ENCODE peak calls at places on chromosome 16, in six cellular contexts. K, Z, C, P, D and U are unnamed samples.

GRCh38 chr16:56347670-56348069 is 77.7 kb downstream of the AMFR start:
- DNase-seq in C (no peak), D (no peak), Z (no peak), P (no peak), K (no peak), U (no peak)

GRCh38 chr16:77618011-77618410 is 104.3 kb upstream of the NUDT7 start:
- DNase-seq in K (no peak), C (peak), Z (no peak), P (no peak), D (no peak), U (no peak)

GRCh38 chr16:3819741-3820724 is 60.5 kb downstream of the CREBBP start:
- DNase-seq in K (no peak), D (no peak), C (peak), P (no peak), Z (peak), U (no peak)

GRCh38 chr16:48317614-48318013 is 67.6 kb downstream of the SIAH1 start:
- DNase-seq in D (no peak), P (no peak), K (no peak), C (peak), Z (peak), U (no peak)

GRCh38 chr16:19892902-19893301 is 8.3 kb upstream of the GPRC5B start:
- DNase-seq in P (no peak), C (no peak), K (no peak), D (no peak), Z (no peak), U (no peak)

GRCh38 chr16:84484579-84485254 is 19.7 kb downstream of the MEAK7 start:
- DNase-seq in D (no peak), Z (peak), K (peak), P (peak), C (peak), U (peak)

GRCh38 chr16:721765-722481 is 977 bp downstream of the ANTKMT start:
- DNase-seq in Z (no peak), C (no peak), P (no peak), K (no peak), D (no peak), U (no peak)

GRCh38 chr16:1055557-1055924 is 17.0 kb upstream of the SSTR5 start:
- DNase-seq in Z (no peak), C (no peak), K (no peak), D (no peak), P (no peak), U (no peak)

GRCh38 chr16:74567901-74568300 is 39.0 kb downstream of the GLG1 start:
- DNase-seq in K (no peak), Z (no peak), C (no peak), D (no peak), P (no peak), U (no peak)

GRCh38 chr16:12229759-12230594 is 253.4 kb downstream of the SNX29 start:
- DNase-seq in D (no peak), P (no peak), K (no peak), Z (no peak), C (peak), U (no peak)

GRCh38 chr16:86812363-86812970 is 234.1 kb downstream of the FOXL1 start:
- DNase-seq in C (no peak), Z (no peak), P (no peak), K (no peak), D (no peak), U (no peak)

GRCh38 chr16:55913717-55914116 is 38.5 kb upstream of the CES5A start:
- DNase-seq in Z (no peak), K (no peak), D (no peak), C (no peak), P (no peak), U (no peak)

GRCh38 chr16:23400387-23400930 is 52.5 kb downstream of the COG7 start:
- DNase-seq in P (no peak), D (no peak), Z (no peak), K (no peak), C (no peak), U (no peak)

GRCh38 chr16:2008631-2009301 is 855 bp downstream of the ZNF598 start:
- DNase-seq in D (no peak), C (peak), P (no peak), K (no peak), Z (no peak), U (no peak)

GRCh38 chr16:5015887-5016286 is 17.8 kb downstream of the NAGPA start:
- DNase-seq in P (no peak), K (no peak), D (no peak), Z (no peak), C (no peak), U (no peak)

GRCh38 chr16:78196527-78196926 is 97.1 kb downstream of the WWOX start:
- DNase-seq in D (no peak), C (no peak), K (no peak), P (no peak), Z (no peak), U (no peak)

DNA sequence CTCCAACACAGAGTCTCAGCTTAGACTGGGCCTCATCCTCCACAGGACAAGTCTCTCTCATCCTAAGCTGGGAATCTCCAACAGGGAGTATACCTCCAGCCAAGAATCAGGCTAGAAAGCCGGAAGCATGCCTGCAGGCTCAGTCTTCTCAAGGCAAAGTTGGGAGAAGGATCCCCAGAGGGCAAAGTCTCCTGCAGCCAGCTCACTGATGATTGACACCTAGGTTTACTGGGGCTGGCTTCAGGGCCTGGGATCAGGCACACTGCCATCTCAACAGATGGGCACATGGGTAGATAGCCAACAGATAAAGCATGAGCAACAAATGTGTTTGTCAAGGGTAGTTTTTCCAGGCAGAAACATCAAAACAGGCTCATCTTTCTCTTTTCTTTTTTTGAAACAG is 56.1 kb upstream of the TOX3 start:
- DNase-seq in K (no peak), D (peak), Z (no peak), C (no peak), P (no peak), U (no peak)
- TF ChIP-seq CTCF in K (no peak), D (no peak), Z (no peak), C (no peak), P (no peak), U (no peak)

GRCh38 chr16:50607447-50607846 is 59.3 kb downstream of the NKD1 start:
- DNase-seq in D (no peak), P (no peak), K (no peak), C (no peak), Z (no peak), U (no peak)

GRCh38 chr16:50607051-50607431 is 58.8 kb downstream of the NKD1 start:
- DNase-seq in C (no peak), D (no peak), K (no peak), P (peak), Z (no peak), U (no peak)

GRCh38 chr16:50606431-50607050 is 58.3 kb downstream of the NKD1 start:
- DNase-seq in D (no peak), P (peak), K (no peak), Z (no peak), C (no peak), U (no peak)

GRCh38 chr16:50604610-50605009 is 56.4 kb downstream of the NKD1 start:
- DNase-seq in K (no peak), D (no peak), P (no peak), Z (no peak), C (no peak), U (no peak)

GRCh38 chr16:50605733-50606430 is 57.7 kb downstream of the NKD1 start:
- DNase-seq in P (no peak), D (no peak), Z (no peak), C (no peak), K (no peak), U (no peak)
- TF ChIP-seq CTCF in P (no peak), D (no peak), Z (no peak), C (no peak), K (no peak), U (no peak)

DNA sequence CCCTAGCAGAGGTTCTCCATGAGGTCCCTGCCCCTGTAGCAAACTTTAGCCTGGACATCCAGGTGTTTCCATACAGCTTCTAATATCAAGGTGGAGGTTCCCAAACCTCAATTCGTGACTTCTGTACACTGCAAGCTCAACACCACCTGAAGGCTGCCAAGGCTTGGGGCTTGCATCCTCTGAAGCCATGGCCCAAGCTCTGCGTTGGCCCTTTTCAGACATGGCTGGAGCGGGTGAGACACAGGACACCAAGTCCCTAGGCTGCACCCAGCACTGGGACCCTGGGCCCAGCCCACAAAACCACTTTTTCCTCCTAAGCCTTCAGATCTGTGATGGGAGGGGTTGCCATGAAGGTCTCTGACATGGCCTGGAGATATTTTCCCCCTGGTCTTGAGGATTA is 1292.0 kb downstream of the CDH8 start:
- DNase-seq in K (no peak), C (no peak), P (no peak), D (no peak), Z (no peak), U (no peak)
- TF ChIP-seq CTCF in K (no peak), C (no peak), P (no peak), D (no peak), Z (no peak), U (no peak)

GRCh38 chr16:89490386-89491237 is at the start of gene ANKRD11:
- DNase-seq in C (peak), K (peak), Z (peak), D (peak), P (peak), U (peak)

GRCh38 chr16:89491974-89492687 is 1.8 kb upstream of the ANKRD11 start:
- DNase-seq in Z (no peak), P (no peak), K (no peak), C (no peak), D (no peak), U (no peak)

GRCh38 chr16:89489040-89489721 is 1.2 kb downstream of the ANKRD11 start:
- DNase-seq in Z (peak), P (peak), D (peak), K (peak), C (peak), U (peak)

GRCh38 chr16:89489731-89490385 is 503 bp downstream of the ANKRD11 start:
- DNase-seq in C (no peak), K (peak), Z (no peak), D (no peak), P (no peak), U (peak)

DNA sequence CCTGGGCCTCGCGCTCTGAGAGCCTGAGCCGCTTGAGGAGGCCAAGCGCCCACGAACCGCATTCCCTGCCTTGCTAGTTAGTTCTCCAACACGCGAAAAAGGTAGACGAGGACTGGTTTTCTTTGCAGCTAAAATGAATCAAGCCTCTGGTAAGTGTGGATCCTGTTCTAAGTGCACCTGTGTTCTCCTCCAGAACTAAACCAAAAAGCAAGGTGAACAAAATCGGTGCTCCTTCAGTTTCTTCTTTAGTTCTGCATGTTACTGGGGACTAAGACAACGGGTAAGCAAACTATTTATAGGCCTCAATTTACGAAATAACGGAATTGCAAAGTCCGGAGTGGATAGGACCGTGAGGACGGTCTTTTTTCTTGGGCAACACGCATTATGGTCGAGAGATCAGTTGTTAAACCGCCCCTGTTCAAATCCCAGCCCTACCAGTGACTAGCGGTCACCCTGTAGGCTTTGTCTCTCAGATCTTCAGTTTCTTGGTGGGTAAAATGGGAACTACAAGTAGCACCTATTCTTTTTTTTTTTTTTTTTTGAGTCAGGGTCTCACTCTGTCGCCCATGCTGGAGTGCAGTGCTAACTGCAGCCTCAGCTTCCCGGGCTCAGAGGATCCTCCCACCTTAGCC is 993 bp upstream of the ANKRD11 start:
- DNase-seq in Z (no peak), D (no peak), P (peak), K (no peak), C (peak), U (no peak)
- TF ChIP-seq CTCF in Z (peak), D (no peak), P (peak), K (peak), C (peak), U (peak)

GRCh38 chr16:66275795-66276428 is 90.6 kb upstream of the CDH5 start:
- DNase-seq in C (peak), K (peak), P (peak), D (peak), Z (peak), U (peak)

GRCh38 chr16:66273036-66273435 is 93.5 kb upstream of the CDH5 start:
- DNase-seq in Z (no peak), D (no peak), P (no peak), C (no peak), K (no peak), U (no peak)

GRCh38 chr16:66272461-66272860 is 94.0 kb upstream of the CDH5 start:
- DNase-seq in K (no peak), Z (no peak), C (no peak), D (no peak), P (no peak), U (no peak)

GRCh38 chr16:66273644-66274334 is 92.7 kb upstream of the CDH5 start:
- DNase-seq in Z (peak), D (no peak), C (peak), K (peak), P (no peak), U (no peak)

DNA sequence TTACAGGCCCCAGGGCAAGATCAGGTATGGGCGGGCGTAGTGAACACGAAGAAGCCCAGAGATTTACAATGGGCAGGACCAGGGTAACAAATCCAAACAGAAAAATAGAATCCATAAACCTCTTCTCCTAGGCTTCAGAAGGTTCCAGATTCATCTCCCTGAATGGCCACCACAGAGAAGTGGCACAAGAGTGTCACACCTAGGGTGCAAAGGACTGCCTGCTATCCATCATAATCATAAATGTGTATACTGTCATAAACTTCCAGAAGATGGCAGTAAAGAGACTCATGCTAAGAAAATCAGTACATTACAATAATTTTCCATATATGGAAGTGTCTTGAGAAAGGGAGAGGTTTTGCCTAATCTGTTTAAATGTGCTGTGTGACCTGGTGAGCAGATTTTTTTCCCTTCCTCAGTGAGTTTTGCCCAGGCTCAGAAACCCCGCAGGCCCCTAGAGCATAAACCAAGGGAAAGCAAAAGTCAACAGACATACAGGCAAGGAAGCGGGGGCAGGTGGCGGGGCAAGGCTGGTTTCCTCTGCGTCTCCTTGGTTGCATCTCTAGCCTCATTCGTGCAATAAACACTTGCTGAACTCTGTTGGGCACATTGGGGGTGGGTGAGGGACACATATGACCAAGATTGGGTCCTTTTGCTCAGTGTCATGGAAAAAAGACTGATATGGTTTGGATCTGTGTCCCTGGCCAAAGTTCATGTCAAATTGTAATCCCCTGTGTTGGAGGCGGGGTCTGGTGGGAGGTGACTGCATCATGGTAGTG is 92.0 kb upstream of the CDH5 start:
- DNase-seq in K (no peak), D (no peak), P (no peak), C (peak), Z (no peak), U (no peak)
- TF ChIP-seq CTCF in K (peak), D (no peak), P (no peak), C (peak), Z (peak), U (no peak)